ENCODE peak calls at places on chromosomes 1 and 21, in five cellular contexts. One of them, this sample, is unnamed.
A peak's percentile ranks its signal among the peaks of the same experiment; 100 is the strongest.

GRCh38 chr1:94250341-94250740 is 13.0 kb upstream of the ARHGAP29 start:
- DNase-seq in stimulated activated CD4-positive, alpha-beta T cell treated with anti-CD3 and anti-CD28 coated beads, TNF-alpha, amount 100 ng/mL, for 48 hours: no peak
- DNase-seq in effector memory CD4-positive, alpha-beta T cell: no peak
- DNase-seq in cerebellum: no peak
- DNase-seq in hippocampal formation: no peak
- DNase-seq in this sample: no peak

GRCh38 chr1:36092798-36093185 is 4.1 kb downstream of the ADPRS start:
- DNase-seq in cerebellum: no peak
- DNase-seq in hippocampal formation: no peak
- DNase-seq in effector memory CD4-positive, alpha-beta T cell: no peak
- DNase-seq in stimulated activated CD4-positive, alpha-beta T cell treated with anti-CD3 and anti-CD28 coated beads, TNF-alpha, amount 100 ng/mL, for 48 hours: no peak
- DNase-seq in this sample: no peak

GRCh38 chr1:228276361-228276831 is 68.6 kb downstream of the OBSCN start:
- DNase-seq in stimulated activated CD4-positive, alpha-beta T cell treated with anti-CD3 and anti-CD28 coated beads, TNF-alpha, amount 100 ng/mL, for 48 hours: no peak
- DNase-seq in cerebellum: no peak
- DNase-seq in hippocampal formation: no peak
- DNase-seq in effector memory CD4-positive, alpha-beta T cell: no peak
- DNase-seq in this sample: no peak

GRCh38 chr1:232377494-232377770 is 252.5 kb downstream of the SIPA1L2 start:
- DNase-seq in effector memory CD4-positive, alpha-beta T cell: no peak
- DNase-seq in cerebellum: no peak
- DNase-seq in hippocampal formation: no peak
- DNase-seq in stimulated activated CD4-positive, alpha-beta T cell treated with anti-CD3 and anti-CD28 coated beads, TNF-alpha, amount 100 ng/mL, for 48 hours: no peak
- DNase-seq in this sample: no peak

GRCh38 chr1:117120774-117121588 is 568 bp downstream of the TRIM45 start:
- DNase-seq in effector memory CD4-positive, alpha-beta T cell: no peak
- DNase-seq in hippocampal formation: no peak
- DNase-seq in stimulated activated CD4-positive, alpha-beta T cell treated with anti-CD3 and anti-CD28 coated beads, TNF-alpha, amount 100 ng/mL, for 48 hours: peak; percentile 9
- DNase-seq in cerebellum: peak; percentile 5
- DNase-seq in this sample: no peak

GRCh38 chr1:72366473-72366872 is 84.1 kb upstream of the NEGR1 start:
- DNase-seq in stimulated activated CD4-positive, alpha-beta T cell treated with anti-CD3 and anti-CD28 coated beads, TNF-alpha, amount 100 ng/mL, for 48 hours: no peak
- DNase-seq in cerebellum: no peak
- DNase-seq in effector memory CD4-positive, alpha-beta T cell: no peak
- DNase-seq in hippocampal formation: no peak
- DNase-seq in this sample: no peak

GRCh38 chr21:34861302-34861701 is 187.8 kb downstream of the RUNX1 start:
- DNase-seq in cerebellum: no peak
- DNase-seq in stimulated activated CD4-positive, alpha-beta T cell treated with anti-CD3 and anti-CD28 coated beads, TNF-alpha, amount 100 ng/mL, for 48 hours: no peak
- DNase-seq in effector memory CD4-positive, alpha-beta T cell: no peak
- DNase-seq in hippocampal formation: no peak
- DNase-seq in this sample: no peak

GRCh38 chr21:41358193-41359166 is 3.3 kb upstream of the MX2 start:
- DNase-seq in stimulated activated CD4-positive, alpha-beta T cell treated with anti-CD3 and anti-CD28 coated beads, TNF-alpha, amount 100 ng/mL, for 48 hours: no peak
- DNase-seq in hippocampal formation: no peak
- DNase-seq in effector memory CD4-positive, alpha-beta T cell: no peak
- DNase-seq in cerebellum: no peak
- DNase-seq in this sample: no peak

GRCh38 chr1:234852659-234853058 is 242.7 kb upstream of the IRF2BP2 start:
- DNase-seq in stimulated activated CD4-positive, alpha-beta T cell treated with anti-CD3 and anti-CD28 coated beads, TNF-alpha, amount 100 ng/mL, for 48 hours: no peak
- DNase-seq in cerebellum: no peak
- DNase-seq in hippocampal formation: no peak
- DNase-seq in effector memory CD4-positive, alpha-beta T cell: no peak
- DNase-seq in this sample: no peak

GRCh38 chr1:208269338-208269666 is 25.1 kb upstream of the PLXNA2 start:
- DNase-seq in cerebellum: no peak
- DNase-seq in effector memory CD4-positive, alpha-beta T cell: no peak
- DNase-seq in hippocampal formation: no peak
- DNase-seq in stimulated activated CD4-positive, alpha-beta T cell treated with anti-CD3 and anti-CD28 coated beads, TNF-alpha, amount 100 ng/mL, for 48 hours: no peak
- DNase-seq in this sample: no peak

GRCh38 chr1:3543076-3544049 is 67.9 kb downstream of the MEGF6 start:
- DNase-seq in hippocampal formation: no peak
- DNase-seq in stimulated activated CD4-positive, alpha-beta T cell treated with anti-CD3 and anti-CD28 coated beads, TNF-alpha, amount 100 ng/mL, for 48 hours: no peak
- DNase-seq in cerebellum: no peak
- DNase-seq in effector memory CD4-positive, alpha-beta T cell: no peak
- DNase-seq in this sample: no peak

GRCh38 chr1:157363660-157364140 is 188.6 kb downstream of the FCRL5 start:
- DNase-seq in hippocampal formation: no peak
- DNase-seq in cerebellum: peak; percentile 12
- DNase-seq in effector memory CD4-positive, alpha-beta T cell: no peak
- DNase-seq in stimulated activated CD4-positive, alpha-beta T cell treated with anti-CD3 and anti-CD28 coated beads, TNF-alpha, amount 100 ng/mL, for 48 hours: no peak
- DNase-seq in this sample: no peak

GRCh38 chr1:207841907-207842306 is 69.0 kb downstream of the CD34 start:
- DNase-seq in hippocampal formation: no peak
- DNase-seq in effector memory CD4-positive, alpha-beta T cell: no peak
- DNase-seq in stimulated activated CD4-positive, alpha-beta T cell treated with anti-CD3 and anti-CD28 coated beads, TNF-alpha, amount 100 ng/mL, for 48 hours: no peak
- DNase-seq in cerebellum: no peak
- DNase-seq in this sample: no peak

GRCh38 chr1:3060112-3060511 is 8.9 kb upstream of the PRDM16 start:
- DNase-seq in hippocampal formation: no peak
- DNase-seq in effector memory CD4-positive, alpha-beta T cell: no peak
- DNase-seq in cerebellum: no peak
- DNase-seq in stimulated activated CD4-positive, alpha-beta T cell treated with anti-CD3 and anti-CD28 coated beads, TNF-alpha, amount 100 ng/mL, for 48 hours: no peak
- DNase-seq in this sample: no peak

GRCh38 chr1:13996334-13996733 is 296.3 kb downstream of the PRDM2 start:
- DNase-seq in cerebellum: no peak
- DNase-seq in stimulated activated CD4-positive, alpha-beta T cell treated with anti-CD3 and anti-CD28 coated beads, TNF-alpha, amount 100 ng/mL, for 48 hours: no peak
- DNase-seq in effector memory CD4-positive, alpha-beta T cell: no peak
- DNase-seq in hippocampal formation: no peak
- DNase-seq in this sample: no peak

GRCh38 chr1:70084314-70084915 is 121.0 kb downstream of the LRRC40 start:
- DNase-seq in stimulated activated CD4-positive, alpha-beta T cell treated with anti-CD3 and anti-CD28 coated beads, TNF-alpha, amount 100 ng/mL, for 48 hours: no peak
- DNase-seq in effector memory CD4-positive, alpha-beta T cell: no peak
- DNase-seq in hippocampal formation: no peak
- DNase-seq in cerebellum: no peak
- DNase-seq in this sample: no peak

GRCh38 chr1:7760245-7760644 is 10.9 kb upstream of the VAMP3 start:
- DNase-seq in cerebellum: no peak
- DNase-seq in stimulated activated CD4-positive, alpha-beta T cell treated with anti-CD3 and anti-CD28 coated beads, TNF-alpha, amount 100 ng/mL, for 48 hours: no peak
- DNase-seq in effector memory CD4-positive, alpha-beta T cell: no peak
- DNase-seq in hippocampal formation: no peak
- DNase-seq in this sample: no peak

GRCh38 chr1:41440321-41441090 is 44.0 kb downstream of the EDN2 start:
- DNase-seq in effector memory CD4-positive, alpha-beta T cell: no peak
- DNase-seq in hippocampal formation: no peak
- DNase-seq in stimulated activated CD4-positive, alpha-beta T cell treated with anti-CD3 and anti-CD28 coated beads, TNF-alpha, amount 100 ng/mL, for 48 hours: no peak
- DNase-seq in cerebellum: no peak
- DNase-seq in this sample: no peak

GRCh38 chr1:225467193-225468020 is 39.6 kb upstream of the LBR start:
- DNase-seq in hippocampal formation: no peak
- DNase-seq in effector memory CD4-positive, alpha-beta T cell: peak; percentile 74
- DNase-seq in stimulated activated CD4-positive, alpha-beta T cell treated with anti-CD3 and anti-CD28 coated beads, TNF-alpha, amount 100 ng/mL, for 48 hours: peak; percentile 60
- DNase-seq in cerebellum: no peak
- DNase-seq in this sample: no peak

GRCh38 chr1:25688390-25689119 is 72.0 kb downstream of the MAN1C1 start:
- DNase-seq in hippocampal formation: no peak
- DNase-seq in cerebellum: peak; percentile 68
- DNase-seq in stimulated activated CD4-positive, alpha-beta T cell treated with anti-CD3 and anti-CD28 coated beads, TNF-alpha, amount 100 ng/mL, for 48 hours: no peak
- DNase-seq in effector memory CD4-positive, alpha-beta T cell: no peak
- DNase-seq in this sample: no peak